ENCODE peak calls at places on chromosomes 12 and 14, in five cellular contexts. S is astrocyte, Y is transverse colon, D is cardiac fibroblast, L is ovary. H is an unnamed sample.

GRCh38 chr14:63787995-63788946 is 60.4 kb upstream of the SGPP1 start:
- DNase-seq in D (no peak), Y (no peak), L (no peak), S (no peak), H (no peak)

GRCh38 chr12:28799337-28799736 is 349.7 kb upstream of the FAR2 start:
- DNase-seq in Y (no peak), L (no peak), S (no peak), D (no peak), H (no peak)

GRCh38 chr12:54306925-54307731 is 6.3 kb upstream of the NFE2 start:
- DNase-seq in D (peak), L (no peak), Y (peak), S (peak), H (peak)

GRCh38 chr14:60931206-60931605 is 49.7 kb downstream of the TRMT5 start:
- DNase-seq in D (no peak), S (peak), L (no peak), Y (no peak), H (no peak)

GRCh38 chr12:48044396-48044795 is 40.1 kb upstream of the COL2A1 start:
- DNase-seq in Y (no peak), L (no peak), D (no peak), S (no peak), H (no peak)

GRCh38 chr14:104546021-104546491 is 33.5 kb upstream of the C14orf180 start:
- DNase-seq in L (no peak), S (no peak), Y (no peak), D (no peak), H (no peak)

GRCh38 chr14:36208690-36209278 is 32.3 kb upstream of the PTCSC3 start:
- DNase-seq in L (no peak), D (no peak), S (no peak), Y (no peak), H (no peak)

GRCh38 chr14:91229743-91230200 is 14.7 kb downstream of the GPR68 start:
- DNase-seq in D (no peak), L (no peak), Y (peak), S (peak), H (peak)

GRCh38 chr14:32047791-32048190 is 29.3 kb upstream of the ARHGAP5 start:
- DNase-seq in Y (no peak), D (no peak), L (no peak), S (peak), H (peak)

GRCh38 chr12:94710933-94711332 is 60.6 kb upstream of the TMCC3 start:
- DNase-seq in L (no peak), D (no peak), S (no peak), Y (peak), H (peak)

GRCh38 chr12:39081910-39082309 is 176.5 kb upstream of the CPNE8 start:
- DNase-seq in L (no peak), D (no peak), S (no peak), Y (no peak), H (no peak)

GRCh38 chr12:28936711-28937110 is 212.4 kb upstream of the FAR2 start:
- DNase-seq in S (no peak), L (no peak), Y (no peak), D (no peak), H (no peak)

GRCh38 chr12:50536831-50537537 is 32.2 kb downstream of the DIP2B start:
- DNase-seq in D (no peak), L (no peak), S (no peak), Y (no peak), H (no peak)

GRCh38 chr12:65891987-65892481 is 67.8 kb downstream of the HMGA2 start:
- DNase-seq in L (peak), S (peak), D (peak), Y (peak), H (peak)

GRCh38 chr12:47778842-47779241 is 5.8 kb downstream of the SLC48A1 start:
- DNase-seq in L (no peak), Y (no peak), S (no peak), D (no peak), H (no peak)

GRCh38 chr14:34067587-34067986 is 116.7 kb upstream of the EGLN3 start:
- DNase-seq in L (no peak), D (no peak), Y (no peak), S (no peak), H (no peak)

GRCh38 chr12:79886917-79887519 is 47.9 kb downstream of the PPP1R12A start:
- DNase-seq in Y (no peak), D (peak), S (peak), L (no peak), H (peak)

GRCh38 chr14:92897922-92898599 is 24.9 kb upstream of the CHGA start:
- DNase-seq in S (no peak), L (no peak), Y (no peak), D (no peak), H (peak)

DNA sequence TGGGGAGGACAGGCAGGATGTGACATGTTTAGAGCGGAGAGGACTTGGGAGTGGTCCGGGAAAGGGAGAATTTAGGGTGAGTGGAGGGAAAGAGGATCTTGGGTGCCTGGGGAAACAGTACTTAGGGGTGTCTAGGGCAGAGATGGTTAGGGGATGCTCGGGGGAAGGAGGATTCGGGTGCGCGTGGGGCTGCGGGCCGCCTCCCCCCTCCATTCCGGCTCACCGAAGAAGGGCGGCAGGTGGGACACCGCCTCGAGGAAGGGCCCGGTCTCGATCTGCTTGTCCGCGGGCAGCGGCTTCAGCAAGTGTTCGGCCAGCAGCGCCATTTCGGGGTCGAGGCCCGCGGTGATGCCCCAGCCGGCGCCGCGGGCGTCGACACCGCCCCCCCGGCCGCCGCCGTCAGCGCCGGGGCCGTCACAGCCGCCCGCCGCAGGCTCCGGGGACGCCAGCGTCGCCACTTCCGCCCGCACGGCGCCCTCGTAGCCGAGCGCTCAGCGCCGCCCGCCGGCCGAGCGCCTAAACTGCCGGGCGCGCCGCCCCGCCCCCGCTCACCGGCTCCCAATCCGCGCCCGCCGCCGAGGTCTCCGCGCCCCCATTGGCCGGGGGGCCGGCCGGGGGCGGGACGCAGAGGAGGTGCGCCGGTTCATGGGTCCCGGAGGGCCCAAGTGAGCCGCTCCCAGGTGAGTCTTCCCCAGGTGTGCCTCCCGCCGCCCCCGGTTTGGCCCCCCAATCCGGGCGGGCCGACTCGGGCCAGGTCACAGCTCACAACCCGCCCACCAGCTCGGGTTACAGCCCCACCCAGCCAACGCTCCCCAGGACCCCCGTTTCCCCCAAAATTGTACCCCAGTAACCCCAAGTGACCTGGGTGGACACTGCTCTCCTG is at the start of gene GLTP:
- DNase-seq in D (peak), L (peak), S (peak), Y (peak), H (peak)
- TF ChIP-seq CTCF in D (no peak), L (peak), S (no peak), Y (peak), H (no peak)

DNA sequence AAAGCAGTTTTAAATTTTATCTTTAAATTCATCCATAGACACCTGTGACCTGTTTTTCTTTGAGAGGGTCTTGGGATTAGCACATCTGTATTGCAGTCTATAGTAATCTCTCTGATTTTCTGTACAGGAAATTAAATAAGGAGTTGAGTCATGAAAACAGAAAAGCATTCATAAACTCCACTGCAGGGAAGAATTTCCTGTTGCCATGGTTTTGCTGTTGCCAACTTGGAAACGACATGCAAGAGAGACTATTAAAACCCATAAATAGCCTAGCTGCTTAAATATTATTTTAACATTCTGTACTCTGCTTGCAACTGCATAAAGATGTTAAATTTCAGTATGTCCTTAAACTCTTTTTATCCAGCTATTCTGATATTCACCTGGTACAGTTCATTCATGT is 281.0 kb upstream of the RGS6 start:
- DNase-seq in Y (no peak), D (peak), S (peak), L (no peak), H (peak)
- H3K4me3 ChIP-seq in Y (no peak), D (no peak), S (no peak), L (no peak), H (no peak)

GRCh38 chr12:128690641-128691040 is 133.1 kb downstream of the SLC15A4 start:
- DNase-seq in L (no peak), S (no peak), Y (no peak), D (no peak), H (no peak)

GRCh38 chr12:128693115-128693514 is 130.6 kb downstream of the SLC15A4 start:
- DNase-seq in L (no peak), S (no peak), D (no peak), Y (no peak), H (no peak)

GRCh38 chr12:128694445-128694844 is 129.3 kb downstream of the SLC15A4 start:
- DNase-seq in S (no peak), Y (no peak), L (no peak), D (no peak), H (no peak)

GRCh38 chr12:128695697-128696096 is 128.1 kb downstream of the SLC15A4 start:
- DNase-seq in S (no peak), L (no peak), D (no peak), Y (no peak), H (no peak)

GRCh38 chr12:128693771-128694170 is 130.0 kb downstream of the SLC15A4 start:
- DNase-seq in D (no peak), Y (no peak), S (no peak), L (no peak), H (no peak)
- TF ChIP-seq CTCF in D (no peak), Y (no peak), S (no peak), L (no peak), H (no peak)

GRCh38 chr12:11732023-11732422 is 82.5 kb downstream of the ETV6 start:
- DNase-seq in D (no peak), L (no peak), Y (no peak), S (no peak), H (no peak)
- H3K4me3 ChIP-seq in D (no peak), L (no peak), Y (no peak), S (no peak), H (no peak)

GRCh38 chr14:49767473-49768300 is at the start of gene KLHDC2:
- DNase-seq in Y (peak), D (peak), S (peak), L (peak), H (peak)
- TF ChIP-seq CTCF in Y (no peak), D (no peak), S (no peak), L (peak), H (no peak)

GRCh38 chr14:69667938-69668336 is 56.5 kb downstream of the SUSD6 start:
- DNase-seq in Y (no peak), L (no peak), S (no peak), D (no peak), H (no peak)
- H3K4me3 ChIP-seq in Y (no peak), L (no peak), S (no peak), D (no peak), H (no peak)

GRCh38 chr14:22384974-22385526 is 204.0 kb downstream of the DAD1 start:
- DNase-seq in L (no peak), Y (no peak), S (no peak), D (no peak), H (no peak)

GRCh38 chr14:22390195-22390594 is 198.8 kb downstream of the DAD1 start:
- DNase-seq in Y (no peak), D (no peak), S (no peak), L (no peak), H (no peak)

GRCh38 chr14:22388669-22389625 is 200.1 kb downstream of the DAD1 start:
- DNase-seq in L (no peak), Y (no peak), S (peak), D (peak), H (peak)

GRCh38 chr14:22386924-22387775 is 201.9 kb downstream of the DAD1 start:
- DNase-seq in S (peak), D (peak), Y (peak), L (peak), H (peak)

DNA sequence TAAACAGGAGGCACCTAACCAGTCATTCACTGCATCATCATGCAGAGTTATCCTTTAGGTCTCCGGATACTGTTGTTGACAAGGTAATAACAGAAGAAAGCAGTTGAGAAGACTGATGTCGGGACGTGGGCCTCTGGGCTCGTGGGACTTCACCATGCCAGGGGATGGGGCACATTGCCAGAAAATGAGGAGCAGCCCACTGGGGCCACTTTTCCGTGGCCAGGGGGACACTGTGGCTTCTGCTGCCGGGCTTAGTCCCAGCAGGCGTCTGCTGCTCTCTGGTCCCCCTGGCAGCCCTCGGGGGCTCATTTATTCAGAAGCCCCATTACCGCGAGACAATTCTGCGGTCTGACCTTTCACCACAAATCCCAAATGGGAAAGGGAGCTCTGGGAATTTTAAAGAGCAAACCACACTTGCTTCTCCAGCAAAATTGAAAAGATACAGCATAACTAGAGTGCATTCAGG is 201.2 kb downstream of the DAD1 start:
- DNase-seq in S (peak), D (no peak), Y (no peak), L (peak), H (no peak)
- TF ChIP-seq CTCF in S (no peak), D (no peak), Y (no peak), L (peak), H (no peak)

DNA sequence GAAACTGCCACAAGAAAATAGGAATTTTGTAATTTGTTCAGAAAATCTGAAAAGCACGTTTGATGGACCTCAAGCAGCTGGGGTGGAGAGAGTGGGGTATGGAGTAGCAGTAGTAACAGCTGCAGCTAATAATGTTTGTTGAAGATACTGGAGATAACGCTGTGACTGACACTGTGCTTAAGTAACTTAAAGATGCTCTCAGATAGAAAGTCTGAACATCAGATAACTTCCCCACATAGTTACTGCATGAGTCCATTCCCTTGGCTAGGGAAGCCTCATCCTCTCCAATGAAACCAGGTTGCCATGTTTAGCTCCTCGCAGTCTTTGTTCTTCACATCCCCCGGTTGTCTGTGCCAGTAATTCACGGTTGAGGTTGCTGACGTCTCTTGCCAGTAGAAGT is 24.9 kb downstream of the RMST start:
- DNase-seq in S (no peak), Y (no peak), L (no peak), D (no peak), H (no peak)
- H3K4me3 ChIP-seq in S (no peak), Y (no peak), L (no peak), D (no peak), H (no peak)

GRCh38 chr14:51651388-51652167 is at the start of gene FRMD6:
- DNase-seq in D (peak), L (peak), S (peak), Y (peak), H (peak)

GRCh38 chr14:51653855-51654548 is 2.3 kb downstream of the FRMD6 start:
- DNase-seq in Y (no peak), L (no peak), D (no peak), S (no peak), H (peak)

GRCh38 chr14:51650721-51651387 is 856 bp upstream of the FRMD6 start:
- DNase-seq in D (no peak), Y (peak), L (peak), S (no peak), H (peak)

GRCh38 chr14:51653096-51653814 is 1.5 kb downstream of the FRMD6 start:
- DNase-seq in L (no peak), S (peak), Y (no peak), D (peak), H (peak)

GRCh38 chr14:51652168-51653095 is 722 bp downstream of the FRMD6 start:
- DNase-seq in L (peak), D (no peak), Y (peak), S (no peak), H (no peak)
- TF ChIP-seq CTCF in L (no peak), D (no peak), Y (no peak), S (no peak), H (no peak)